ENCODE peak calls at places on chromosome 16, in four cellular contexts. Q is HepG2, P is K562, A is GM12878. S is an unnamed sample.

GRCh38 chr16:72493681-72494415 is 321.9 kb upstream of the PMFBP1 start:
- DNase-seq in Q (no peak), A (no peak), P (no peak), S (no peak)

GRCh38 chr16:54135361-54136275 is 151.0 kb downstream of the IRX3 start:
- DNase-seq in P (no peak), A (no peak), Q (no peak), S (no peak)

GRCh38 chr16:30186782-30187555 is 3.6 kb downstream of the CORO1A start:
- DNase-seq in Q (peak; percentile 41), A (peak; percentile 36), P (peak; percentile 88), S (no peak)

GRCh38 chr16:86218479-86219170 is 291.7 kb upstream of the FOXF1 start:
- DNase-seq in P (no peak), Q (no peak), A (no peak), S (no peak)

GRCh38 chr16:62014534-62014933 is 21.7 kb downstream of the CDH8 start:
- DNase-seq in P (no peak), A (no peak), Q (no peak), S (no peak)

GRCh38 chr16:89322381-89323119 is 105.0 kb downstream of the ZNF778 start:
- DNase-seq in A (no peak), Q (peak; percentile 74), P (peak; percentile 53), S (no peak)

GRCh38 chr16:19810817-19811731 is 73.6 kb downstream of the GPRC5B start:
- DNase-seq in A (no peak), Q (peak; percentile 68), P (peak; percentile 12), S (no peak)

GRCh38 chr16:75096730-75097129 is 19.9 kb downstream of the LDHD start:
- DNase-seq in A (no peak), Q (no peak), P (no peak), S (peak; percentile 77)

GRCh38 chr16:57145046-57145963 is 40.5 kb downstream of the PSME3IP1 start:
- DNase-seq in P (peak; percentile 79), A (no peak), Q (no peak), S (no peak)

GRCh38 chr16:57147381-57148191 is 38.3 kb downstream of the PSME3IP1 start:
- DNase-seq in A (no peak), P (no peak), Q (no peak), S (no peak)

GRCh38 chr16:57145964-57146647 is 39.7 kb downstream of the PSME3IP1 start:
- DNase-seq in P (no peak), A (no peak), Q (no peak), S (no peak)

GRCh38 chr16:57148481-57148880 is 37.4 kb downstream of the PSME3IP1 start:
- DNase-seq in P (no peak), Q (no peak), A (no peak), S (no peak)

GRCh38 chr16:57146735-57147134 is 39.1 kb downstream of the PSME3IP1 start:
- DNase-seq in P (peak; percentile 49), A (no peak), Q (peak; percentile 28), S (no peak)
- TF ChIP-seq BRCA1 in P (no peak), A (no peak), Q (no peak), S (no peak)

GRCh38 chr16:82059161-82059982 is 24.3 kb downstream of the HSD17B2 start:
- DNase-seq in A (no peak), Q (no peak), P (no peak), S (no peak)
- TF ChIP-seq RAD21 in A (no peak), Q (no peak), P (no peak), S (no peak)

GRCh38 chr16:87316450-87316922 is 706 bp downstream of the C16orf95 start:
- DNase-seq in Q (no peak), P (no peak), A (no peak), S (no peak)

GRCh38 chr16:87316923-87317765 is at the start of gene C16orf95:
- DNase-seq in Q (peak; percentile 95), A (peak; percentile 80), P (peak; percentile 98), S (peak; percentile 99)

GRCh38 chr16:87319011-87319410 is 1.8 kb upstream of the C16orf95 start:
- DNase-seq in Q (no peak), A (no peak), P (no peak), S (no peak)

GRCh38 chr16:87318158-87318644 is 1.0 kb upstream of the C16orf95 start:
- DNase-seq in A (no peak), P (peak; percentile 34), Q (peak; percentile 57), S (no peak)

DNA sequence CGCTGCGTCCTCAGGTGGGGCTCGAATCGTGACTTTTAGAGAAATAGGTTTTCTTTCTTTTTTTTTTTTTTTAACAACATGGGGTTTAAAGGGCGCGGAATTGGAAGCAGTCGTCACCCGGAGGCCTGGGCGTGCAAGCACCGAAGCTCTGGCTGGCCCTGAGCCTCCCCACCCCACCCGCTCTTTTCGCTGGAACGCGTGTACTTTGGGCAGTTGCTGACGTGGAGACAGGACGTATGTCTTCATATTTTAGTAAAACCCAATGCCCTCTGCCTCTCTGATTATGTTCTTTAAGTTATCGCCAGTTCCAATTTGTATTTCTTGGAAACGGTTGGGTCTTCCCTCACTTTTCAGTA is 552 bp upstream of the C16orf95 start:
- DNase-seq in A (no peak), Q (peak; percentile 67), P (peak; percentile 75), S (no peak)
- TF ChIP-seq BRCA1 in A (no peak), Q (no peak), P (no peak), S (no peak)

GRCh38 chr16:85172465-85173071 is 60.3 kb upstream of the CIBAR2 start:
- DNase-seq in Q (peak; percentile 75), P (peak; percentile 65), A (no peak), S (peak; percentile 70)

GRCh38 chr16:85173077-85173980 is 61.1 kb upstream of the CIBAR2 start:
- DNase-seq in Q (no peak), A (no peak), P (peak; percentile 86), S (no peak)

GRCh38 chr16:85171004-85171808 is 58.9 kb upstream of the CIBAR2 start:
- DNase-seq in Q (no peak), A (no peak), P (peak; percentile 55), S (no peak)

GRCh38 chr16:85170066-85171003 is 58.1 kb upstream of the CIBAR2 start:
- DNase-seq in P (no peak), A (no peak), Q (no peak), S (no peak)

GRCh38 chr16:85171809-85172464 is 59.7 kb upstream of the CIBAR2 start:
- DNase-seq in Q (no peak), A (no peak), P (peak; percentile 93), S (no peak)
- TF ChIP-seq RAD21 in Q (no peak), A (no peak), P (no peak), S (no peak)

DNA sequence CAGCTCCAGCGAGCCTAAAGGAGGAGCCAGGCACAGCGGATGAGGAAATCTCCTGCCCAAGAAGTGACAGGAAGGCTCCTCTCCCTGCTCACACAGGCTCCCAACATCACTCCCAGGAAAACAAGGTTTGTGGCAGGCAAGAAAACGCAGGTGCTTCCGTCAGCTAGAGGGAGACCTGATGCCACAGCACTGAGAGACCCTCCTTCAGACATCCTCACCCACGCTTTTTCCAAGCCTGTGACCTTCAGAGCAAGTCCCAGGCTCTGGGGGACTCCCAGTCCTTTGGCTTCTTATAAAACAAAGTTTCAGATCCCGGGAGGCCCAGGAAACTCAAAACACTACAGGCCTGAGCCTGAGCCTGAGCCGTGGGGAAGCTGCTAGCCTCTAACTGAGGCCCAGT is 89.6 kb downstream of the ZNF423 start:
- DNase-seq in Q (no peak), P (no peak), A (no peak), S (no peak)
- TF ChIP-seq BRCA1 in Q (no peak), P (no peak), A (no peak), S (no peak)